ENCODE peak calls at places on chromosome 16, in six cellular contexts. One of them, this sample, is unnamed.
A peak's percentile ranks its signal among the peaks of the same experiment; 100 is the strongest.

GRCh38 chr16:81590714-81591537 is 146.3 kb downstream of the CMIP start:
- DNase-seq in AG09319: no peak
- DNase-seq in left ventricle myocardium inferior: no peak
- DNase-seq in AG04450: no peak
- DNase-seq in GM13976: no peak
- DNase-seq in NCI-H345: peak; percentile 65
- DNase-seq in this sample: no peak

GRCh38 chr16:20901441-20902112 is 1.0 kb downstream of the LYRM1 start:
- DNase-seq in NCI-H345: peak; percentile 23
- DNase-seq in AG04450: no peak
- DNase-seq in AG09319: no peak
- DNase-seq in GM13976: peak; percentile 47
- DNase-seq in left ventricle myocardium inferior: peak; percentile 44
- DNase-seq in this sample: no peak

GRCh38 chr16:67773099-67773498 is 33.3 kb downstream of the RANBP10 start:
- DNase-seq in AG04450: no peak
- DNase-seq in AG09319: no peak
- DNase-seq in left ventricle myocardium inferior: peak; percentile 23
- DNase-seq in GM13976: no peak
- DNase-seq in NCI-H345: no peak
- DNase-seq in this sample: no peak

GRCh38 chr16:30122621-30123160 is 329 bp downstream of the MAPK3 start:
- DNase-seq in GM13976: peak; percentile 55
- DNase-seq in NCI-H345: peak; percentile 62
- DNase-seq in AG09319: no peak
- DNase-seq in left ventricle myocardium inferior: no peak
- DNase-seq in AG04450: no peak
- DNase-seq in this sample: no peak

GRCh38 chr16:59213952-59214351 is 479.8 kb upstream of the GOT2 start:
- DNase-seq in left ventricle myocardium inferior: no peak
- DNase-seq in AG09319: no peak
- DNase-seq in AG04450: no peak
- DNase-seq in NCI-H345: no peak
- DNase-seq in GM13976: no peak
- DNase-seq in this sample: no peak

GRCh38 chr16:57531635-57532220 is 4.6 kb downstream of the CCDC102A start:
- DNase-seq in NCI-H345: no peak
- DNase-seq in GM13976: no peak
- DNase-seq in AG09319: no peak
- DNase-seq in AG04450: no peak
- DNase-seq in left ventricle myocardium inferior: no peak
- DNase-seq in this sample: no peak

GRCh38 chr16:22898131-22898530 is 84.2 kb downstream of the HS3ST2 start:
- DNase-seq in GM13976: no peak
- DNase-seq in AG04450: no peak
- DNase-seq in left ventricle myocardium inferior: no peak
- DNase-seq in NCI-H345: no peak
- DNase-seq in AG09319: no peak
- DNase-seq in this sample: no peak

GRCh38 chr16:87410958-87411357 is 18.8 kb downstream of the MAP1LC3B start:
- DNase-seq in GM13976: no peak
- DNase-seq in NCI-H345: no peak
- DNase-seq in AG04450: no peak
- DNase-seq in left ventricle myocardium inferior: peak; percentile 4
- DNase-seq in AG09319: no peak
- DNase-seq in this sample: no peak

GRCh38 chr16:7755347-7755746 is 422.7 kb downstream of the RBFOX1 start:
- DNase-seq in left ventricle myocardium inferior: no peak
- DNase-seq in AG04450: no peak
- DNase-seq in AG09319: no peak
- DNase-seq in GM13976: no peak
- DNase-seq in NCI-H345: no peak
- DNase-seq in this sample: no peak

GRCh38 chr16:57042157-57043111 is 49.9 kb upstream of the CPNE2 start:
- DNase-seq in AG04450: no peak
- DNase-seq in NCI-H345: no peak
- DNase-seq in left ventricle myocardium inferior: no peak
- DNase-seq in AG09319: no peak
- DNase-seq in GM13976: peak; percentile 86
- DNase-seq in this sample: no peak

GRCh38 chr16:4801051-4801961 is 1.1 kb downstream of the ROGDI start:
- DNase-seq in left ventricle myocardium inferior: no peak
- DNase-seq in AG09319: no peak
- DNase-seq in AG04450: no peak
- DNase-seq in NCI-H345: no peak
- DNase-seq in GM13976: no peak
- DNase-seq in this sample: no peak

GRCh38 chr16:19696312-19696711 is 21.7 kb downstream of the KNOP1 start:
- DNase-seq in NCI-H345: peak; percentile 92
- DNase-seq in AG09319: peak; percentile 95
- DNase-seq in GM13976: no peak
- DNase-seq in left ventricle myocardium inferior: peak; percentile 79
- DNase-seq in AG04450: peak; percentile 67
- DNase-seq in this sample: peak; percentile 65

GRCh38 chr16:69190598-69190997 is 3.6 kb downstream of the SNTB2 start:
- DNase-seq in AG04450: no peak
- DNase-seq in AG09319: no peak
- DNase-seq in left ventricle myocardium inferior: no peak
- DNase-seq in NCI-H345: no peak
- DNase-seq in GM13976: no peak
- DNase-seq in this sample: no peak

GRCh38 chr16:76226011-76226410 is 51.2 kb upstream of the CNTNAP4 start:
- DNase-seq in left ventricle myocardium inferior: no peak
- DNase-seq in AG04450: no peak
- DNase-seq in GM13976: no peak
- DNase-seq in NCI-H345: no peak
- DNase-seq in AG09319: no peak
- DNase-seq in this sample: no peak

GRCh38 chr16:11133344-11133921 is 122.6 kb downstream of the SOCS1 start:
- DNase-seq in NCI-H345: no peak
- DNase-seq in GM13976: no peak
- DNase-seq in left ventricle myocardium inferior: peak; percentile 73
- DNase-seq in AG04450: peak; percentile 90
- DNase-seq in AG09319: peak; percentile 86
- DNase-seq in this sample: peak; percentile 79

GRCh38 chr16:1458977-1459341 is 14.6 kb upstream of the CCDC154 start:
- DNase-seq in AG04450: no peak
- DNase-seq in AG09319: no peak
- DNase-seq in GM13976: peak; percentile 80
- DNase-seq in NCI-H345: no peak
- DNase-seq in left ventricle myocardium inferior: no peak
- DNase-seq in this sample: no peak

GRCh38 chr16:11708421-11708820 is 34.2 kb downstream of the TXNDC11 start:
- DNase-seq in AG09319: no peak
- DNase-seq in GM13976: no peak
- DNase-seq in NCI-H345: no peak
- DNase-seq in AG04450: no peak
- DNase-seq in left ventricle myocardium inferior: no peak
- DNase-seq in this sample: no peak

GRCh38 chr16:24685539-24686432 is 43.7 kb upstream of the TNRC6A start:
- DNase-seq in left ventricle myocardium inferior: peak; percentile 53
- DNase-seq in NCI-H345: no peak
- DNase-seq in GM13976: no peak
- DNase-seq in AG09319: peak; percentile 72
- DNase-seq in AG04450: no peak
- DNase-seq in this sample: peak; percentile 33

GRCh38 chr16:17416461-17417221 is 54.1 kb downstream of the XYLT1 start:
- DNase-seq in AG09319: no peak
- DNase-seq in GM13976: peak; percentile 88
- DNase-seq in NCI-H345: no peak
- DNase-seq in left ventricle myocardium inferior: peak; percentile 21
- DNase-seq in AG04450: no peak
- DNase-seq in this sample: no peak